ENCODE peak calls at places on chromosomes 6 and 20, in ten cellular contexts. K, V, W, C, D, X, L, I, H and Y are unnamed samples.

GRCh38 chr6:77879527-77879926 is 226.7 kb downstream of the MEI4 start:
- DNase-seq in K (no peak), V (no peak), W (no peak), C (no peak), D (no peak), X (no peak), L (no peak), I (no peak), H (no peak), Y (no peak)

GRCh38 chr20:20083796-20084195 is 31.5 kb downstream of the CFAP61 start:
- DNase-seq in K (peak), V (no peak), W (no peak), C (no peak), D (no peak), X (peak), L (peak), I (no peak), H (no peak), Y (no peak)

GRCh38 chr6:47203968-47204611 is 105.6 kb downstream of the TNFRSF21 start:
- DNase-seq in K (no peak), V (no peak), W (no peak), C (no peak), D (no peak), X (no peak), L (no peak), I (no peak), H (no peak), Y (no peak)

GRCh38 chr6:165055231-165055630 is 254.2 kb downstream of the C6orf118 start:
- DNase-seq in K (no peak), V (no peak), W (no peak), C (no peak), D (no peak), X (peak), L (no peak), I (no peak), H (no peak), Y (no peak)

GRCh38 chr6:86456786-86457185 is 480.5 kb upstream of the HTR1E start:
- DNase-seq in K (no peak), V (no peak), W (no peak), C (no peak), D (no peak), X (no peak), L (no peak), I (no peak), H (no peak), Y (no peak)

GRCh38 chr20:44187763-44188709 is 1.0 kb upstream of the JPH2 start:
- DNase-seq in K (no peak), V (peak), W (no peak), C (no peak), D (no peak), X (no peak), L (peak), I (no peak), H (no peak), Y (no peak)

GRCh38 chr6:134605034-134605433 is 287.1 kb upstream of the SGK1 start:
- DNase-seq in K (no peak), V (no peak), W (no peak), C (no peak), D (no peak), X (no peak), L (no peak), I (no peak), H (no peak), Y (no peak)

GRCh38 chr6:169800668-169801395 is 49.4 kb downstream of the ERMARD start:
- DNase-seq in K (peak), V (peak), W (peak), C (peak), D (peak), X (no peak), L (peak), I (no peak), H (no peak), Y (no peak)

GRCh38 chr6:71510057-71510713 is 221.6 kb downstream of the OGFRL1 start:
- DNase-seq in K (peak), V (peak), W (peak), C (peak), D (peak), X (peak), L (peak), I (peak), H (no peak), Y (no peak)

GRCh38 chr6:137025786-137026730 is 18.7 kb downstream of the IL20RA start:
- DNase-seq in K (no peak), V (no peak), W (no peak), C (no peak), D (no peak), X (no peak), L (no peak), I (no peak), H (no peak), Y (no peak)

GRCh38 chr20:22691369-22692118 is 107.2 kb upstream of the FOXA2 start:
- DNase-seq in K (peak), V (peak), W (peak), C (peak), D (peak), X (peak), L (peak), I (peak), H (peak), Y (no peak)

GRCh38 chr6:25942561-25943147 is 12.2 kb upstream of the SLC17A2 start:
- DNase-seq in K (peak), V (no peak), W (no peak), C (peak), D (peak), X (peak), L (peak), I (no peak), H (no peak), Y (no peak)

GRCh38 chr20:25553819-25554296 is 31.5 kb downstream of the NINL start:
- DNase-seq in K (peak), V (peak), W (no peak), C (peak), D (no peak), X (no peak), L (peak), I (no peak), H (no peak), Y (no peak)

GRCh38 chr6:14068623-14069022 is 48.9 kb upstream of the CD83 start:
- DNase-seq in K (no peak), V (no peak), W (no peak), C (no peak), D (no peak), X (no peak), L (no peak), I (no peak), H (no peak), Y (no peak)

GRCh38 chr6:144335315-144335861 is 50.3 kb downstream of the UTRN start:
- DNase-seq in K (no peak), V (no peak), W (no peak), C (no peak), D (no peak), X (no peak), L (no peak), I (no peak), H (no peak), Y (no peak)

GRCh38 chr20:63398744-63399514 is 37.8 kb upstream of the CHRNA4 start:
- DNase-seq in K (no peak), V (no peak), W (no peak), C (no peak), D (no peak), X (no peak), L (no peak), I (no peak), H (no peak), Y (no peak)

GRCh38 chr20:6185268-6185667 is 62.4 kb upstream of the FERMT1 start:
- DNase-seq in K (no peak), V (no peak), W (no peak), C (no peak), D (no peak), X (peak), L (no peak), I (no peak), H (no peak), Y (no peak)
- TF ChIP-seq CTCF in K (no peak), V (no peak), W (no peak), C (no peak), D (no peak), X (peak), L (no peak), I (no peak), H (no peak), Y (peak)

DNA sequence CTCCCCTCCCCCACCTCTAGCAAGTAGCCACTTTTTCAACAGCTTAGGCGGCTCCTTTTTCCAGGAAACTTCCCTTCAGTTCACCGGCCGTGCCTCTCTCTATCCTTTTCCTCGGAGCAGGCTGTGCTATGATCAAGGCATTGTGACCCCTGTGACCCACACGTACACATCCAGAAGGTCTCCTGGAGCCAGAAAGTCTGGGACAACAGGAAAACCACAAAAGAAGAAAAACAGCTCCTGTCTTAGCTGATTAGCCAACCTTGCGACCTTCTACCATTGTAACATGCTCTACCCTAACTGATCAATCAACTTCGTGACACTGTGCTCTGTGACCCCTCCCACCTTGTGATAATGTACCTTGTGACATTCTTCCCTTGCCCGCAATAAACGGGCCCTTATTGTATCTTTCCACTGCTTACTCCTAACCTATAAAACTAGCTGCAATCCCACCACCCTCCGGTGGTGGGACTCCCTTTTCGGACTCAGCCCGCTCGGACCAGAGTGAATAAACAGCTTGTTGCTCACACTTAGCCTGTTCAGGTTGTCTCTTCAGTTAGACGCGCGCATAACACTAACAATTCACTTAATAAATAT is 24.2 kb downstream of the ZNF311 start:
- DNase-seq in K (peak), V (peak), W (peak), C (peak), D (no peak), X (peak), L (peak), I (no peak), H (no peak), Y (no peak)
- TF ChIP-seq CTCF in K (peak), V (peak), W (no peak), C (peak), D (peak), X (peak), L (peak), I (no peak), H (peak), Y (peak)

GRCh38 chr6:30670760-30671527 is 1.9 kb downstream of the DHX16 start:
- DNase-seq in K (peak), V (no peak), W (no peak), C (no peak), D (no peak), X (peak), L (no peak), I (no peak), H (no peak), Y (no peak)
- TF ChIP-seq CTCF in K (peak), V (no peak), W (no peak), C (no peak), D (peak), X (peak), L (peak), I (no peak), H (no peak), Y (peak)

GRCh38 chr6:43427406-43428111 is at the start of gene ABCC10:
- DNase-seq in K (peak), V (peak), W (peak), C (peak), D (peak), X (peak), L (peak), I (peak), H (peak), Y (peak)
- TF ChIP-seq CTCF in K (peak), V (peak), W (no peak), C (peak), D (peak), X (peak), L (peak), I (peak), H (peak), Y (peak)

DNA sequence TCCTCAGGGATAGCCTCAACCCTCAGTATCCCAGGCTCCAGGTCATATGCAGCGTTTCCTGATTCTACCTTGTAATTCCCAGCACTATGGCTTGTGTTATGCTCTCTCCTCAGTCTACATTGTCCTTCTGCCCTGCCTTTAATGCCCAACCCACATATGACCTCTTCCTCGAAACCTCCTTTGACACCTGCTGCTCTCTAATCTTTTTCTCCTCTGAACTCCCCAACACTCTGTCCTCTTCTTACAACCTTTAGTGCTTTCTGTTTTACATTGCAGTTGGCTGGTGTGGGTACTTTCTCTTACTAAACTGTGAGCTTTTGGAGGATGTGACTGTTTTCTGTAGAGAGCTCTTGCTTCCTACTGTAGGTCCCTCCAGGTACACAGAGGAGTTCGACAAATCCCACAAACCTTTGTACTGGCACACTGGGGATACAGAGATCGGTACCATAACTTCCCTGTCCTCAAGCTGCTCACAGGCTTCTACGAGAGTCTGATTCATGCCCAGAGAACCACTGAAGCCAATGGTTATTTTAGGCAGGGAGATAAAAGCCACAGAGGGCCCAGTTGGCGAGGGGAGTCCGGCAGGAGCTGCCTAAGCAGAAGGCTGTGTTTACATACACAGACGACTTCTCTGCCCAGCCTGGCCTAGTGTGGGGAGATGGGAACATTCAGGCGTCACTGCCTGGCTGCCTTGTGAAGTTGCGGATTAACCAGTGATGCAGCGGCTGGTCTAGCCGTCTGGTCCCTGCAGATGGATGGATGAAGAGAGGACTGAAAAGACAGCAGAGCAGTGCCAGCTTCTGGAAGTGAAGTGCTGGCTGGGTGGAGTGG is 8.4 kb upstream of the EPB41L1 start:
- DNase-seq in K (no peak), V (peak), W (no peak), C (no peak), D (no peak), X (no peak), L (peak), I (peak), H (no peak), Y (no peak)
- TF ChIP-seq CTCF in K (no peak), V (no peak), W (no peak), C (no peak), D (no peak), X (no peak), L (no peak), I (no peak), H (no peak), Y (no peak)

GRCh38 chr20:61189534-61189933 is 62.5 kb upstream of the CDH4 start:
- DNase-seq in K (no peak), V (no peak), W (no peak), C (no peak), D (no peak), X (no peak), L (no peak), I (no peak), H (no peak), Y (no peak)

GRCh38 chr20:61191096-61191495 is 61.0 kb upstream of the CDH4 start:
- DNase-seq in K (no peak), V (no peak), W (no peak), C (no peak), D (no peak), X (no peak), L (no peak), I (no peak), H (no peak), Y (no peak)

GRCh38 chr20:61192254-61192950 is 59.7 kb upstream of the CDH4 start:
- DNase-seq in K (no peak), V (peak), W (no peak), C (no peak), D (no peak), X (no peak), L (no peak), I (no peak), H (no peak), Y (no peak)

DNA sequence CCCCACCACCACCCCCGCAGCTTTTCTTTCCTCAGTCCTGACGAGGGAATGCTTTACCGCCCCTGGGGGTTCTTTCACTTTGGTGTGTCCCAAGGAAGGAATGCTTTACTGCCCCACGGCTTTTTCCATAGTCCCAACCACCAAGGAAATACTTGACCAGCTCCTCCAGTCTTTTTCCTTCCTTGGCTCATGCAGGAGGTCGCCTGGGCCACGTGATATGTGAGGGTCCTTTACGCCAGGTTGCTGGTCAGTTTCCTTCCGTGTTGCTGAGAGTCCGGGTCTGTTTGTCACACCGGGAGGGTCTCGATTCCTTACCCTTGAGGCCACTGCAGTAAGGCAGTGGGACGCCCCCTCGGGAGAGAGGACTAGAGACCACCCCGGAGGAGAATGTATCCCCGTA is 58.9 kb upstream of the CDH4 start:
- DNase-seq in K (no peak), V (no peak), W (no peak), C (no peak), D (no peak), X (peak), L (no peak), I (no peak), H (no peak), Y (no peak)
- TF ChIP-seq CTCF in K (no peak), V (no peak), W (no peak), C (no peak), D (no peak), X (no peak), L (no peak), I (no peak), H (no peak), Y (no peak)

DNA sequence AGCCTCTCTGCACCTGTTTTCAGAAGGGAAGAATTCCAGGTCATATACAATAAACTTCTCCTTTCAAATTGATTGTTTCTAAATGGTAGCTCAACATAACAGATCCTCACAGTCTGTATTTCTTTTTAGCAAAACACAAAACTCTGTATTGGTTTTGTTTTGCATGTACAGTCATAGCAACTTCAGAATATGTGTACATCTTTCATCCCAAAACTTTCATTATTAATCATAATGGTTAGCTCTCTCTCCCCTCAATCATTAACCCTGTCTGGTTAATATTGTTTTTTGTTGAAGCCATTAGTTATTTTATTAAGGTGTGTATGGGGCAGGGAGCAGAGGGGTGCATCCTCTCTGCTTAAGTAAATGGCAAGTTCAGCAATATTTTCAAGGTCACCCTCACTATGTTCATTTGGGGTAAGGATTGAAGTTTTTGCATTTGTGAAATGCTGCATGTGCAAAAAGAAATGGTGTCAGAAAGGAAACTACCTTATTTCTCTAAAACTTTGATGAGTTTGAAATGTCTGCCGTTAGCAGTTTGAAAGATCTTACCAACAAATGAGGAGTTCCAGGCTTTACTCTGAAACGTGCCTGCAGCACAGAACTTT is 136.8 kb upstream of the BTBD3 start:
- DNase-seq in K (no peak), V (no peak), W (no peak), C (no peak), D (no peak), X (no peak), L (no peak), I (no peak), H (no peak), Y (no peak)
- TF ChIP-seq CTCF in K (no peak), V (no peak), W (no peak), C (no peak), D (no peak), X (no peak), L (no peak), I (no peak), H (no peak), Y (no peak)

GRCh38 chr6:99349620-99350141 is at the start of gene FAXC:
- DNase-seq in K (no peak), V (peak), W (peak), C (peak), D (no peak), X (peak), L (no peak), I (no peak), H (no peak), Y (peak)
- TF ChIP-seq CTCF in K (peak), V (no peak), W (no peak), C (peak), D (no peak), X (peak), L (peak), I (no peak), H (no peak), Y (peak)